ENCODE peak calls at places on chromosomes 5 and 9, in eight cellular contexts. One of them, this sample, is unnamed.

GRCh38 chr9:121976751-121977150 is 116.4 kb downstream of the TTLL11 start:
- DNase-seq in cardiac muscle cell: no peak
- DNase-seq in K562: no peak
- DNase-seq in heart right ventricle: no peak
- DNase-seq in GM06990: no peak
- DNase-seq in CD4-positive, alpha-beta T cell: no peak
- DNase-seq in mesothelial cell of epicardium: no peak
- DNase-seq in neural crest cell: no peak
- DNase-seq in this sample: no peak

GRCh38 chr9:94802795-94803194 is 76.3 kb downstream of the AOPEP start:
- DNase-seq in mesothelial cell of epicardium: no peak
- DNase-seq in K562: no peak
- DNase-seq in CD4-positive, alpha-beta T cell: no peak
- DNase-seq in cardiac muscle cell: no peak
- DNase-seq in GM06990: peak; percentile 23
- DNase-seq in heart right ventricle: no peak
- DNase-seq in neural crest cell: no peak
- DNase-seq in this sample: peak; percentile 64

GRCh38 chr5:124752854-124753720 is 6.6 kb upstream of the ZNF608 start:
- DNase-seq in heart right ventricle: no peak
- DNase-seq in cardiac muscle cell: no peak
- DNase-seq in CD4-positive, alpha-beta T cell: no peak
- DNase-seq in mesothelial cell of epicardium: no peak
- DNase-seq in K562: no peak
- DNase-seq in neural crest cell: no peak
- DNase-seq in GM06990: no peak
- DNase-seq in this sample: no peak

GRCh38 chr5:133232435-133232834 is 180.6 kb downstream of the HSPA4 start:
- DNase-seq in cardiac muscle cell: no peak
- DNase-seq in neural crest cell: no peak
- DNase-seq in heart right ventricle: no peak
- DNase-seq in mesothelial cell of epicardium: no peak
- DNase-seq in K562: no peak
- DNase-seq in GM06990: no peak
- DNase-seq in CD4-positive, alpha-beta T cell: no peak
- DNase-seq in this sample: no peak

GRCh38 chr5:142911170-142911569 is 141.0 kb downstream of the ARHGAP26 start:
- DNase-seq in mesothelial cell of epicardium: no peak
- DNase-seq in CD4-positive, alpha-beta T cell: no peak
- DNase-seq in GM06990: no peak
- DNase-seq in heart right ventricle: no peak
- DNase-seq in K562: no peak
- DNase-seq in cardiac muscle cell: no peak
- DNase-seq in neural crest cell: no peak
- DNase-seq in this sample: no peak

GRCh38 chr9:78707481-78707977 is 410.6 kb downstream of the PSAT1 start:
- DNase-seq in heart right ventricle: no peak
- DNase-seq in K562: no peak
- DNase-seq in neural crest cell: no peak
- DNase-seq in GM06990: peak; percentile 34
- DNase-seq in CD4-positive, alpha-beta T cell: no peak
- DNase-seq in mesothelial cell of epicardium: no peak
- DNase-seq in cardiac muscle cell: no peak
- DNase-seq in this sample: peak; percentile 32

GRCh38 chr5:126449751-126450271 is 26.6 kb downstream of the GRAMD2B start:
- DNase-seq in cardiac muscle cell: peak; percentile 23
- DNase-seq in mesothelial cell of epicardium: no peak
- DNase-seq in GM06990: peak; percentile 70
- DNase-seq in heart right ventricle: peak; percentile 17
- DNase-seq in CD4-positive, alpha-beta T cell: peak; percentile 55
- DNase-seq in K562: peak; percentile 44
- DNase-seq in neural crest cell: no peak
- DNase-seq in this sample: peak; percentile 46

GRCh38 chr9:118222375-118222774 is 518.2 kb downstream of the TLR4 start:
- DNase-seq in CD4-positive, alpha-beta T cell: no peak
- DNase-seq in GM06990: no peak
- DNase-seq in K562: no peak
- DNase-seq in neural crest cell: no peak
- DNase-seq in cardiac muscle cell: peak; percentile 14
- DNase-seq in heart right ventricle: no peak
- DNase-seq in mesothelial cell of epicardium: no peak
- DNase-seq in this sample: no peak

GRCh38 chr9:99085949-99086948 is 18.7 kb upstream of the TGFBR1 start:
- DNase-seq in cardiac muscle cell: no peak
- DNase-seq in heart right ventricle: no peak
- DNase-seq in K562: no peak
- DNase-seq in mesothelial cell of epicardium: no peak
- DNase-seq in CD4-positive, alpha-beta T cell: no peak
- DNase-seq in GM06990: no peak
- DNase-seq in neural crest cell: no peak
- DNase-seq in this sample: no peak

GRCh38 chr5:133941456-133942196 is 26.8 kb downstream of the C5orf15 start:
- DNase-seq in GM06990: no peak
- DNase-seq in mesothelial cell of epicardium: no peak
- DNase-seq in cardiac muscle cell: no peak
- DNase-seq in K562: peak; percentile 72
- DNase-seq in heart right ventricle: no peak
- DNase-seq in neural crest cell: no peak
- DNase-seq in CD4-positive, alpha-beta T cell: no peak
- DNase-seq in this sample: no peak

GRCh38 chr5:107542831-107543231 is 127.9 kb downstream of the EFNA5 start:
- DNase-seq in K562: no peak
- DNase-seq in cardiac muscle cell: peak; percentile 26
- DNase-seq in GM06990: no peak
- DNase-seq in heart right ventricle: peak; percentile 59
- DNase-seq in neural crest cell: no peak
- DNase-seq in mesothelial cell of epicardium: no peak
- DNase-seq in CD4-positive, alpha-beta T cell: no peak
- DNase-seq in this sample: no peak

GRCh38 chr9:74281674-74282073 is 215.5 kb upstream of the RORB start:
- DNase-seq in CD4-positive, alpha-beta T cell: no peak
- DNase-seq in mesothelial cell of epicardium: no peak
- DNase-seq in neural crest cell: no peak
- DNase-seq in cardiac muscle cell: no peak
- DNase-seq in heart right ventricle: no peak
- DNase-seq in GM06990: no peak
- DNase-seq in K562: peak; percentile 21
- DNase-seq in this sample: no peak
- TF ChIP-seq CTCF in CD4-positive, alpha-beta T cell: no peak
- TF ChIP-seq CTCF in mesothelial cell of epicardium: no peak
- TF ChIP-seq CTCF in neural crest cell: peak; percentile 41
- TF ChIP-seq CTCF in cardiac muscle cell: no peak
- TF ChIP-seq CTCF in heart right ventricle: no peak
- TF ChIP-seq CTCF in GM06990: peak; percentile 59
- TF ChIP-seq CTCF in K562: no peak
- TF ChIP-seq CTCF in this sample: peak; percentile 21

GRCh38 chr5:64384761-64385160 is 121.1 kb upstream of the RGS7BP start:
- DNase-seq in GM06990: no peak
- DNase-seq in K562: peak; percentile 1
- DNase-seq in CD4-positive, alpha-beta T cell: no peak
- DNase-seq in mesothelial cell of epicardium: no peak
- DNase-seq in cardiac muscle cell: peak; percentile 22
- DNase-seq in neural crest cell: peak; percentile 10
- DNase-seq in heart right ventricle: no peak
- DNase-seq in this sample: peak; percentile 7
- TF ChIP-seq CTCF in GM06990: peak; percentile 51
- TF ChIP-seq CTCF in K562: no peak
- TF ChIP-seq CTCF in CD4-positive, alpha-beta T cell: no peak
- TF ChIP-seq CTCF in mesothelial cell of epicardium: no peak
- TF ChIP-seq CTCF in cardiac muscle cell: no peak
- TF ChIP-seq CTCF in neural crest cell: peak; percentile 59
- TF ChIP-seq CTCF in heart right ventricle: no peak
- TF ChIP-seq CTCF in this sample: peak; percentile 28

GRCh38 chr9:37778534-37778933 is 6.3 kb downstream of the EXOSC3 start:
- DNase-seq in CD4-positive, alpha-beta T cell: no peak
- DNase-seq in mesothelial cell of epicardium: no peak
- DNase-seq in cardiac muscle cell: no peak
- DNase-seq in heart right ventricle: no peak
- DNase-seq in K562: no peak
- DNase-seq in neural crest cell: no peak
- DNase-seq in GM06990: no peak
- DNase-seq in this sample: no peak
- TF ChIP-seq CTCF in CD4-positive, alpha-beta T cell: no peak
- TF ChIP-seq CTCF in mesothelial cell of epicardium: no peak
- TF ChIP-seq CTCF in cardiac muscle cell: no peak
- TF ChIP-seq CTCF in heart right ventricle: no peak
- TF ChIP-seq CTCF in K562: no peak
- TF ChIP-seq CTCF in neural crest cell: no peak
- TF ChIP-seq CTCF in GM06990: no peak
- TF ChIP-seq CTCF in this sample: no peak

GRCh38 chr5:174916227-174916626 is 191.8 kb downstream of the MSX2 start:
- DNase-seq in GM06990: no peak
- DNase-seq in neural crest cell: no peak
- DNase-seq in cardiac muscle cell: no peak
- DNase-seq in K562: no peak
- DNase-seq in heart right ventricle: no peak
- DNase-seq in CD4-positive, alpha-beta T cell: no peak
- DNase-seq in mesothelial cell of epicardium: no peak
- DNase-seq in this sample: no peak

GRCh38 chr5:174910245-174910737 is 185.9 kb downstream of the MSX2 start:
- DNase-seq in heart right ventricle: peak; percentile 57
- DNase-seq in cardiac muscle cell: peak; percentile 80
- DNase-seq in mesothelial cell of epicardium: peak; percentile 43
- DNase-seq in K562: peak; percentile 70
- DNase-seq in CD4-positive, alpha-beta T cell: peak; percentile 31
- DNase-seq in GM06990: peak; percentile 31
- DNase-seq in neural crest cell: peak; percentile 82
- DNase-seq in this sample: peak; percentile 79
- TF ChIP-seq CTCF in heart right ventricle: peak; percentile 83
- TF ChIP-seq CTCF in cardiac muscle cell: peak; percentile 95
- TF ChIP-seq CTCF in mesothelial cell of epicardium: peak; percentile 84
- TF ChIP-seq CTCF in K562: peak; percentile 81
- TF ChIP-seq CTCF in CD4-positive, alpha-beta T cell: peak; percentile 66
- TF ChIP-seq CTCF in GM06990: peak; percentile 92
- TF ChIP-seq CTCF in neural crest cell: peak; percentile 90
- TF ChIP-seq CTCF in this sample: peak; percentile 71

DNA sequence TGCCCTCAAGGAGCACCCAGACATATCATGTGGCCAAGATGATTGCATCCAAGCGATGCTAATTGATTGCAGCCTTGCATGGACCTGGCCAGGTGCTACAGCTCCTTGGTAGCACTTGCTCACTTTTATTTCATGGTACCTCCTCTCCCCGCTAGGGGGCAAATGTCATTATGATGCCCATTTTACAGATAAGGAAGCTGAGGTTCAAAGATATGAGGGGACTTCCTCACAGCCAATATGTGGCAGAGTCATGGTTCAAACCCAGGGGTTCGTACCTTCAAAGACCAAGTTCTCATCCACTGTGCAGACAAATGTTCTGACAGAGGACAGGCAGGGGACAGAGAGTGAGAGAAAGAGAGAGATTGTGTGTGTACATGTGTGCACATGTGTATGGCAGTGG is 21.9 kb upstream of the KCNMB1 start:
- DNase-seq in CD4-positive, alpha-beta T cell: no peak
- DNase-seq in neural crest cell: no peak
- DNase-seq in GM06990: no peak
- DNase-seq in K562: no peak
- DNase-seq in mesothelial cell of epicardium: no peak
- DNase-seq in cardiac muscle cell: no peak
- DNase-seq in heart right ventricle: no peak
- DNase-seq in this sample: peak; percentile 38
- TF ChIP-seq CTCF in CD4-positive, alpha-beta T cell: no peak
- TF ChIP-seq CTCF in neural crest cell: no peak
- TF ChIP-seq CTCF in GM06990: peak; percentile 57
- TF ChIP-seq CTCF in K562: peak; percentile 32
- TF ChIP-seq CTCF in mesothelial cell of epicardium: peak; percentile 26
- TF ChIP-seq CTCF in cardiac muscle cell: no peak
- TF ChIP-seq CTCF in heart right ventricle: no peak
- TF ChIP-seq CTCF in this sample: peak; percentile 50

DNA sequence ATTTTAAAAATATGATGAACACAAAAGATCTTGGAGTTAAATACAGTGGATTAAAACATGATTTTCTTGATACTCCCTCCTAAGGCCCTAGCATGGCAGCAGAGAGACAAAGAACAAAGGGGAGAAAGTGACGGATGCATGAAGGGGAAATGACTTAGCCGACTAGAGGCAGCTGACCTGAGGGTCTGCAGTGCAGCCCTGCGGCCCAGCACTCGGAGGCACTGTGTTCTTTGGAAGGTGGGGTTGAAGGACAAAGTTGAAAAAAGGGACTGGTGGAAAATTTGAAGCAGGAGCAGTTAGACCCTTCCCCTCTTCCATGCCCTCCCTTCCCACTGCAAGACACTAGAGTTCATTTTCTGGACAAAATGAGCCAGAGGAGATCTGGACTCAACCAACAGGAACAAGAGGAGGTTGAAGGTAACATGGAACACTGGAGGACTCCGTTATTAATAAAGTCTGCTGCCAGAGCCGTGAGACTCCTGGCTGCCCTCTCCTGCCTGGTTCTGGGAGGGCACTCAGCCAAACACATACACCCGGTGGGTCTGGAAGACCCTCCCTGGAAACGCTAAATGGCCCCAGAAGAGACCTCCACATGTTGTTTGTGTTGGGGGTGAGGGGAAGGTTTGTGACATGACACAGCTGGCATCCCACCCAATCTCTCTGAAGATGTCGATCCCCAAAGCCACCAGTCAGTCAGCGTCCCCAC is 98.1 kb downstream of the JMY start:
- DNase-seq in CD4-positive, alpha-beta T cell: no peak
- DNase-seq in cardiac muscle cell: no peak
- DNase-seq in neural crest cell: no peak
- DNase-seq in K562: no peak
- DNase-seq in GM06990: no peak
- DNase-seq in mesothelial cell of epicardium: no peak
- DNase-seq in heart right ventricle: no peak
- DNase-seq in this sample: no peak
- TF ChIP-seq CTCF in CD4-positive, alpha-beta T cell: no peak
- TF ChIP-seq CTCF in cardiac muscle cell: no peak
- TF ChIP-seq CTCF in neural crest cell: no peak
- TF ChIP-seq CTCF in K562: peak; percentile 38
- TF ChIP-seq CTCF in GM06990: no peak
- TF ChIP-seq CTCF in mesothelial cell of epicardium: no peak
- TF ChIP-seq CTCF in heart right ventricle: no peak
- TF ChIP-seq CTCF in this sample: no peak

GRCh38 chr5:103360475-103360874 is 101.9 kb downstream of the MACIR start:
- DNase-seq in mesothelial cell of epicardium: no peak
- DNase-seq in cardiac muscle cell: no peak
- DNase-seq in CD4-positive, alpha-beta T cell: no peak
- DNase-seq in neural crest cell: no peak
- DNase-seq in heart right ventricle: no peak
- DNase-seq in K562: no peak
- DNase-seq in GM06990: no peak
- DNase-seq in this sample: no peak

GRCh38 chr5:103356344-103357091 is 98.0 kb downstream of the MACIR start:
- DNase-seq in K562: no peak
- DNase-seq in mesothelial cell of epicardium: no peak
- DNase-seq in GM06990: no peak
- DNase-seq in heart right ventricle: no peak
- DNase-seq in cardiac muscle cell: no peak
- DNase-seq in CD4-positive, alpha-beta T cell: no peak
- DNase-seq in neural crest cell: no peak
- DNase-seq in this sample: no peak

GRCh38 chr5:103355590-103355989 is 97.0 kb downstream of the MACIR start:
- DNase-seq in GM06990: no peak
- DNase-seq in neural crest cell: no peak
- DNase-seq in heart right ventricle: no peak
- DNase-seq in cardiac muscle cell: no peak
- DNase-seq in CD4-positive, alpha-beta T cell: no peak
- DNase-seq in mesothelial cell of epicardium: no peak
- DNase-seq in K562: no peak
- DNase-seq in this sample: no peak

GRCh38 chr5:103358305-103358996 is 99.9 kb downstream of the MACIR start:
- DNase-seq in GM06990: no peak
- DNase-seq in mesothelial cell of epicardium: no peak
- DNase-seq in cardiac muscle cell: peak; percentile 35
- DNase-seq in CD4-positive, alpha-beta T cell: no peak
- DNase-seq in heart right ventricle: no peak
- DNase-seq in neural crest cell: no peak
- DNase-seq in K562: no peak
- DNase-seq in this sample: no peak

GRCh38 chr5:103357636-103358035 is 99.1 kb downstream of the MACIR start:
- DNase-seq in K562: no peak
- DNase-seq in cardiac muscle cell: no peak
- DNase-seq in heart right ventricle: no peak
- DNase-seq in neural crest cell: no peak
- DNase-seq in CD4-positive, alpha-beta T cell: no peak
- DNase-seq in GM06990: no peak
- DNase-seq in mesothelial cell of epicardium: no peak
- DNase-seq in this sample: no peak
- TF ChIP-seq CTCF in K562: no peak
- TF ChIP-seq CTCF in cardiac muscle cell: no peak
- TF ChIP-seq CTCF in heart right ventricle: no peak
- TF ChIP-seq CTCF in neural crest cell: no peak
- TF ChIP-seq CTCF in CD4-positive, alpha-beta T cell: no peak
- TF ChIP-seq CTCF in GM06990: no peak
- TF ChIP-seq CTCF in mesothelial cell of epicardium: no peak
- TF ChIP-seq CTCF in this sample: no peak